ENCODE peak calls at places on chromosomes 1 and 21, in four cellular contexts. V, O, X and B are unnamed samples.
A peak's percentile ranks its signal among the peaks of the same experiment; 100 is the strongest.

GRCh38 chr21:45290948-45291612 is 3.4 kb upstream of the POFUT2 start:
- DNase-seq in V (no peak), O (no peak), X (no peak), B (no peak)

GRCh38 chr1:168260393-168260792 is 20.3 kb upstream of the TBX19 start:
- DNase-seq in V (no peak), O (no peak), X (no peak), B (no peak)

GRCh38 chr1:41850029-41850428 is 68.7 kb downstream of the HIVEP3 start:
- DNase-seq in V (no peak), O (no peak), X (no peak), B (no peak)

GRCh38 chr1:104402178-104402577 is 652.5 kb downstream of the AMY1C start:
- DNase-seq in V (no peak), O (no peak), X (no peak), B (no peak)

GRCh38 chr1:234533975-234534876 is 55.2 kb upstream of the TARBP1 start:
- DNase-seq in V (no peak), O (no peak), X (no peak), B (no peak)

GRCh38 chr1:197339092-197339836 is 71.2 kb downstream of the CRB1 start:
- DNase-seq in V (no peak), O (no peak), X (no peak), B (no peak)

GRCh38 chr1:35660581-35661473 is 19.5 kb upstream of the PSMB2 start:
- DNase-seq in V (no peak), O (no peak), X (peak; percentile 56), B (no peak)

GRCh38 chr1:215835951-215836350 is 268.8 kb downstream of the KCTD3 start:
- DNase-seq in V (no peak), O (no peak), X (no peak), B (no peak)

GRCh38 chr1:204340137-204340536 is 19.6 kb downstream of the PLEKHA6 start:
- DNase-seq in V (no peak), O (no peak), X (no peak), B (no peak)

GRCh38 chr1:175591083-175591743 is 152.2 kb downstream of the TNR start:
- DNase-seq in V (no peak), O (no peak), X (peak; percentile 18), B (no peak)

GRCh38 chr1:245698116-245698515 is 543.3 kb downstream of the KIF26B start:
- DNase-seq in V (no peak), O (no peak), X (no peak), B (no peak)

GRCh38 chr1:52056110-52056936 is at the start of gene BTF3L4:
- DNase-seq in V (peak; percentile 83), O (peak; percentile 91), X (peak; percentile 95), B (peak; percentile 71)
- TF ChIP-seq POLR2AphosphoS5 in V (peak; percentile 89), O (peak; percentile 61), X (peak; percentile 63), B (peak; percentile 75)

DNA sequence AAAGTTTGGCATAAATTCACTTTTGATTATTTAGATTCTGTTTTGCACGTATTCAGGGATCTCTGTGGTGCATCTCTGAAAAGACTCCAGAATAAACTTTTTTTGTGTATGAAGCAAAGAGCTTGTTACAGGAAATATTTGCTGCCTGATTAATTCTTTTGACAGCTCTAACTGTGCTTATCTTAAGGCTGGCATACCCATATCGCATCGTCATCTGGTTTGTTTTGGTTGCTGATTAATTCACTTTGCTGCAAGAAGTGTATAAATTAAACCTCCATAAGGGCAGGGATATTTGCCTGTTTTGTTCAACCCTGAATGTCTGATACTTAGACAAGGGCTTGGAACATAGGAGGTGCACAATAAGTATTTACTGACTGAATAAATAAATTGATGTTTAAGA is 17.5 kb upstream of the DUSP10 start:
- DNase-seq in V (no peak), O (no peak), X (no peak), B (no peak)
- H3K4me1 ChIP-seq in V (no peaks in the 10 kb centered on the region), O (no peaks in the 10 kb centered on the region), X (peaks cover 31% of the 10 kb centered on the region), B (no peaks in the 10 kb centered on the region)

DNA sequence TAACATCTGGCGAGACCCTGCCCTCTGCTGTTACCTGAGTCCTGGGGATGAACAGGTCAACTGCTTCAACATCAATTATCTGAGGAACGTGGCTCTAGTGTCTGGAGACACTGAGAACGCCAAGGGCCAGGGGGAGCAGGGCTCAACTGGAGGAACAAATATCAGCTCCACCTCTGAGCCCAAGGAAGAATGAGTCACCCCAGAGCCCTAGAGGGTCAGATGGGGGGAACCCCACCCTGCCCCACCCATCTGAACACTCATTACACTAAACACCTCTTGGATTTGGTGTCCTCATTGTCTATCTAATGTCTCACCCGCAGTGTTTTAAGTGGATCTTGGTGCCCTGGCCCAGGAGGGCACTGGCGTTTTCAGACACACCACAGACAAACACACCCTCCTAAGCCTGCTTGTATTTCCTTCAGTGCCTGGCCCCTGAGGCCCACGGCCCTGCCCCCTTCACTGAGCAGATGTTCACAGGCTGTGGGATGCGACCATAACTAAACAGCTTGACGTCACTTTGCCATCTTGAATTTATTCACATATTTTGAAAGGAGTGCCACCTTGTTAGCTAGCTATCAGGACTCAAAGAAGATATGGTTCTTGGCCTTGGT is 2.2 kb upstream of the FALEC start:
- DNase-seq in V (no peak), O (no peak), X (peak; percentile 77), B (no peak)
- TF ChIP-seq TCF7L2 in V (no peak), O (no peak), X (no peak), B (no peak)

GRCh38 chr1:117699953-117700352 is 94.1 kb downstream of the TENT5C start:
- DNase-seq in V (no peak), O (no peak), X (no peak), B (no peak)

GRCh38 chr1:117695796-117696505 is 90.1 kb downstream of the TENT5C start:
- DNase-seq in V (no peak), O (no peak), X (no peak), B (no peak)

GRCh38 chr1:117696567-117696966 is 90.7 kb downstream of the TENT5C start:
- DNase-seq in V (no peak), O (no peak), X (no peak), B (no peak)

GRCh38 chr1:117697220-117697781 is 91.5 kb downstream of the TENT5C start:
- DNase-seq in V (no peak), O (no peak), X (no peak), B (no peak)

DNA sequence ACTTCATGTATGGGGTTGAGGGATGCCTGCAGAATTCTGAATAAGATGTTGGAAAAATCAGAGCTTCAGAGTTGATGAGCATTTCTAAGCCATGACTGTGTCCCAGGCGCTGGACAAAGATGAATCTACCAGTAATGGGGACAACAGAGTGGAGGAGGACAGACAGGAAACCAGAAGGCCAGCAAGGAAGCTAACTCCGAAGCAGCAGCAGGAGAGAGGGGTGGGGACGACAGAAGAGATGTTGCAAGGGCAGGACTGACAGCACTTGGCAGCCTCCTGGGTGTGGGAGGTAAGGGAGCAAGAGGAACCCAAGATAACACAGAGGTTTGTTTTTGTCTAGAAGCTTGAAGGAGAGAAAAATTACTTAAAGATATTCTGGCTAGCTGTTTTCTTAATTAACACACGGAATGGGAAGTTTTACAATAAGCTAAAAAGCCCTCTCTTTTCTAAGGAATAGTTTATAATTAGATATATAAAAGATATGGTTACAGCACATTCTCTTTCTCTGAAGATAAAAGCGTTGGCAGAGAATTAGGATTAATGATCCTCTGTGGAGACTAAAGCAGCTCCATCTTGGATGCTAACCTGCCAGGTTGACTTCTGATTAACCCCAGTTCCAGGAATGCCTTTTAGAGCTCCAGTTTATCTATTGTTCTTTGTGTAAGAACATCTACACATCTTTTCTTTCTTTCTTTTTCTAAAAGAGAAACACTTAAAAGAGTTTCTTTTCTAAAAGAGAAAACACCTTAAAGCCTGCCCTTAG is 92.7 kb downstream of the TENT5C start:
- DNase-seq in V (no peak), O (no peak), X (no peak), B (no peak)
- TF ChIP-seq POLR2AphosphoS5 in V (no peak), O (no peak), X (no peak), B (no peak)

GRCh38 chr1:94230920-94231319 is 6.5 kb downstream of the ARHGAP29 start:
- DNase-seq in V (no peak), O (no peak), X (no peak), B (no peak)
- H3K4me1 ChIP-seq in V (peaks cover 76% of the 10 kb centered on the region), O (peaks cover 40% of the 10 kb centered on the region), X (no peaks in the 10 kb centered on the region), B (peaks cover 50% of the 10 kb centered on the region)

DNA sequence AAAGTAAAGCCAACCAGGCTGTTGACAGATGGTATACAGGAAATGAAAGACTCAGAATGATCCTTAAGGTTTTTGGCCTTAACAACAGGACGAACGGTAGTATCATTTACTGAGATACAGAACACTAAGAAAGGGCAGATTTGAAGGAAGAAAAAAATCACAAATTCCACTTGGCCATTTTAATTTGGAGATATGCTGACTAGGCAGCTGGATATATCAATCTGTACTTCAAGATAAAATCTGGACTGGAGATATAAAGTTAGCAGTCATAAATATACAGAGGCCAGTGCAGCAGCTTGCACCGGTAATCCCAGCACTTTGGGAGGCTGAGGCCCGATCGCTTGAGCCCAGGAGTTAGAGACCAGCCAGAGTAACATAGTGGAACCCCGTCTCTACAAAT is 1.3 kb downstream of the NVL start:
- DNase-seq in V (no peak), O (no peak), X (no peak), B (no peak)
- TF ChIP-seq TCF7L2 in V (no peak), O (no peak), X (no peak), B (no peak)